ENCODE peak calls at places on chromosome 4, in five cellular contexts. One of them, this sample, is unnamed.

GRCh38 chr4:79257953-79258613 is 67.8 kb downstream of the NAA11 start:
- DNase-seq in fibroblast of mammary gland: no peak
- DNase-seq in GM23338: no peak
- DNase-seq in astrocyte of the spinal cord: no peak
- DNase-seq in upper lobe of right lung: no peak
- DNase-seq in this sample: no peak

GRCh38 chr4:3875466-3875865 is 109.3 kb downstream of the ADRA2C start:
- DNase-seq in fibroblast of mammary gland: no peak
- DNase-seq in GM23338: no peak
- DNase-seq in astrocyte of the spinal cord: no peak
- DNase-seq in upper lobe of right lung: no peak
- DNase-seq in this sample: no peak

GRCh38 chr4:27692098-27692679 is 831.5 kb downstream of the STIM2 start:
- DNase-seq in fibroblast of mammary gland: peak
- DNase-seq in GM23338: peak
- DNase-seq in astrocyte of the spinal cord: peak
- DNase-seq in upper lobe of right lung: no peak
- DNase-seq in this sample: peak

GRCh38 chr4:17335371-17335770 is 176.5 kb downstream of the QDPR start:
- DNase-seq in fibroblast of mammary gland: no peak
- DNase-seq in GM23338: no peak
- DNase-seq in astrocyte of the spinal cord: no peak
- DNase-seq in upper lobe of right lung: no peak
- DNase-seq in this sample: no peak

GRCh38 chr4:110424144-110424543 is 51.8 kb upstream of the ENPEP start:
- DNase-seq in fibroblast of mammary gland: no peak
- DNase-seq in GM23338: no peak
- DNase-seq in astrocyte of the spinal cord: no peak
- DNase-seq in upper lobe of right lung: no peak
- DNase-seq in this sample: no peak

GRCh38 chr4:81120055-81120454 is 89.5 kb downstream of the BMP3 start:
- DNase-seq in fibroblast of mammary gland: no peak
- DNase-seq in GM23338: no peak
- DNase-seq in astrocyte of the spinal cord: no peak
- DNase-seq in upper lobe of right lung: no peak
- DNase-seq in this sample: no peak

GRCh38 chr4:41994461-41994860 is 4.1 kb downstream of the SLC30A9 start:
- DNase-seq in fibroblast of mammary gland: no peak
- DNase-seq in GM23338: peak
- DNase-seq in astrocyte of the spinal cord: no peak
- DNase-seq in upper lobe of right lung: no peak
- DNase-seq in this sample: no peak

GRCh38 chr4:38601244-38601915 is 62.6 kb upstream of the KLF3 start:
- DNase-seq in fibroblast of mammary gland: peak
- DNase-seq in GM23338: no peak
- DNase-seq in astrocyte of the spinal cord: peak
- DNase-seq in upper lobe of right lung: no peak
- DNase-seq in this sample: no peak

GRCh38 chr4:173990879-173991231 is 292.6 kb downstream of the FBXO8 start:
- DNase-seq in fibroblast of mammary gland: no peak
- DNase-seq in GM23338: peak
- DNase-seq in astrocyte of the spinal cord: no peak
- DNase-seq in upper lobe of right lung: no peak
- DNase-seq in this sample: peak

GRCh38 chr4:84967292-84967651 is 782 bp upstream of the WDFY3 start:
- DNase-seq in fibroblast of mammary gland: peak
- DNase-seq in GM23338: no peak
- DNase-seq in astrocyte of the spinal cord: peak
- DNase-seq in upper lobe of right lung: no peak
- DNase-seq in this sample: no peak

GRCh38 chr4:15562623-15563022 is 92.5 kb downstream of the FBXL5 start:
- DNase-seq in fibroblast of mammary gland: no peak
- DNase-seq in GM23338: no peak
- DNase-seq in astrocyte of the spinal cord: no peak
- DNase-seq in upper lobe of right lung: no peak
- DNase-seq in this sample: no peak

GRCh38 chr4:76718021-76718420 is 179.9 kb downstream of the SOWAHB start:
- DNase-seq in fibroblast of mammary gland: no peak
- DNase-seq in GM23338: no peak
- DNase-seq in astrocyte of the spinal cord: no peak
- DNase-seq in upper lobe of right lung: no peak
- DNase-seq in this sample: no peak

GRCh38 chr4:59571805-59572430 is 1628.2 kb upstream of the ADGRL3 start:
- DNase-seq in fibroblast of mammary gland: no peak
- DNase-seq in GM23338: no peak
- DNase-seq in astrocyte of the spinal cord: no peak
- DNase-seq in upper lobe of right lung: no peak
- DNase-seq in this sample: no peak

GRCh38 chr4:166078956-166079355 is 205.9 kb downstream of the TLL1 start:
- DNase-seq in fibroblast of mammary gland: peak
- DNase-seq in GM23338: peak
- DNase-seq in astrocyte of the spinal cord: peak
- DNase-seq in upper lobe of right lung: no peak
- DNase-seq in this sample: peak

GRCh38 chr4:188246488-188246887 is 107.2 kb downstream of the TRIML1 start:
- DNase-seq in fibroblast of mammary gland: peak
- DNase-seq in GM23338: peak
- DNase-seq in astrocyte of the spinal cord: no peak
- DNase-seq in upper lobe of right lung: no peak
- DNase-seq in this sample: peak

GRCh38 chr4:174156239-174156826 is 127.1 kb downstream of the FBXO8 start:
- DNase-seq in fibroblast of mammary gland: peak
- DNase-seq in GM23338: peak
- DNase-seq in astrocyte of the spinal cord: peak
- DNase-seq in upper lobe of right lung: no peak
- DNase-seq in this sample: peak

GRCh38 chr4:119299221-119300071 is 22.5 kb downstream of the FABP2 start:
- DNase-seq in fibroblast of mammary gland: peak
- DNase-seq in GM23338: peak
- DNase-seq in astrocyte of the spinal cord: peak
- DNase-seq in upper lobe of right lung: no peak
- DNase-seq in this sample: no peak

GRCh38 chr4:174012135-174012923 is 271.1 kb downstream of the FBXO8 start:
- DNase-seq in fibroblast of mammary gland: no peak
- DNase-seq in GM23338: no peak
- DNase-seq in astrocyte of the spinal cord: no peak
- DNase-seq in upper lobe of right lung: no peak
- DNase-seq in this sample: no peak

GRCh38 chr4:108166441-108167315 is 2.1 kb downstream of the LEF1 start:
- DNase-seq in fibroblast of mammary gland: peak
- DNase-seq in GM23338: peak
- DNase-seq in astrocyte of the spinal cord: peak
- DNase-seq in upper lobe of right lung: no peak
- DNase-seq in this sample: peak

GRCh38 chr4:22030321-22030720 is 81.7 kb upstream of the KCNIP4 start:
- DNase-seq in fibroblast of mammary gland: no peak
- DNase-seq in GM23338: peak
- DNase-seq in astrocyte of the spinal cord: no peak
- DNase-seq in upper lobe of right lung: no peak
- DNase-seq in this sample: peak

GRCh38 chr4:6658635-6659075 is 18.2 kb downstream of the MRFAP1 start:
- DNase-seq in fibroblast of mammary gland: no peak
- DNase-seq in GM23338: peak
- DNase-seq in astrocyte of the spinal cord: no peak
- DNase-seq in upper lobe of right lung: peak
- DNase-seq in this sample: peak

GRCh38 chr4:30815685-30816084 is 95.5 kb downstream of the PCDH7 start:
- DNase-seq in fibroblast of mammary gland: no peak
- DNase-seq in GM23338: peak
- DNase-seq in astrocyte of the spinal cord: no peak
- DNase-seq in upper lobe of right lung: no peak
- DNase-seq in this sample: no peak

GRCh38 chr4:3204021-3204431 is 44.9 kb upstream of the MSANTD1 start:
- DNase-seq in fibroblast of mammary gland: peak
- DNase-seq in GM23338: no peak
- DNase-seq in astrocyte of the spinal cord: no peak
- DNase-seq in upper lobe of right lung: no peak
- DNase-seq in this sample: no peak

GRCh38 chr4:80631861-80632260 is 296.3 kb downstream of the CFAP299 start:
- DNase-seq in fibroblast of mammary gland: no peak
- DNase-seq in GM23338: no peak
- DNase-seq in astrocyte of the spinal cord: no peak
- DNase-seq in upper lobe of right lung: no peak
- DNase-seq in this sample: peak

GRCh38 chr4:60657802-60658201 is 542.3 kb upstream of the ADGRL3 start:
- DNase-seq in fibroblast of mammary gland: peak
- DNase-seq in GM23338: no peak
- DNase-seq in astrocyte of the spinal cord: peak
- DNase-seq in upper lobe of right lung: no peak
- DNase-seq in this sample: no peak

GRCh38 chr4:103400405-103400804 is 202.3 kb upstream of the CENPE start:
- DNase-seq in fibroblast of mammary gland: peak
- DNase-seq in GM23338: no peak
- DNase-seq in astrocyte of the spinal cord: peak
- DNase-seq in upper lobe of right lung: no peak
- DNase-seq in this sample: no peak

GRCh38 chr4:107792691-107793090 is 32.0 kb upstream of the SGMS2 start:
- DNase-seq in fibroblast of mammary gland: no peak
- DNase-seq in GM23338: no peak
- DNase-seq in astrocyte of the spinal cord: no peak
- DNase-seq in upper lobe of right lung: no peak
- DNase-seq in this sample: no peak

GRCh38 chr4:36320130-36320902 is 38.9 kb downstream of the DTHD1 start:
- DNase-seq in fibroblast of mammary gland: no peak
- DNase-seq in GM23338: no peak
- DNase-seq in astrocyte of the spinal cord: no peak
- DNase-seq in upper lobe of right lung: no peak
- DNase-seq in this sample: no peak

GRCh38 chr4:86043755-86044592 is 315.9 kb downstream of the MAPK10 start:
- DNase-seq in fibroblast of mammary gland: peak
- DNase-seq in GM23338: peak
- DNase-seq in astrocyte of the spinal cord: peak
- DNase-seq in upper lobe of right lung: no peak
- DNase-seq in this sample: peak

GRCh38 chr4:150950657-150951056 is 64.4 kb downstream of the LRBA start:
- DNase-seq in fibroblast of mammary gland: peak
- DNase-seq in GM23338: no peak
- DNase-seq in astrocyte of the spinal cord: no peak
- DNase-seq in upper lobe of right lung: no peak
- DNase-seq in this sample: no peak

GRCh38 chr4:185587444-185588161 is 52.3 kb upstream of the PDLIM3 start:
- DNase-seq in fibroblast of mammary gland: no peak
- DNase-seq in GM23338: peak
- DNase-seq in astrocyte of the spinal cord: no peak
- DNase-seq in upper lobe of right lung: no peak
- DNase-seq in this sample: peak

GRCh38 chr4:76809594-76810305 is 88.2 kb downstream of the SOWAHB start:
- DNase-seq in fibroblast of mammary gland: peak
- DNase-seq in GM23338: no peak
- DNase-seq in astrocyte of the spinal cord: no peak
- DNase-seq in upper lobe of right lung: no peak
- DNase-seq in this sample: no peak

GRCh38 chr4:75432683-75433082 is 81.5 kb downstream of the RCHY1 start:
- DNase-seq in fibroblast of mammary gland: peak
- DNase-seq in GM23338: peak
- DNase-seq in astrocyte of the spinal cord: no peak
- DNase-seq in upper lobe of right lung: no peak
- DNase-seq in this sample: peak

GRCh38 chr4:162499478-162499877 is 335.7 kb upstream of the FSTL5 start:
- DNase-seq in fibroblast of mammary gland: no peak
- DNase-seq in GM23338: peak
- DNase-seq in astrocyte of the spinal cord: no peak
- DNase-seq in upper lobe of right lung: no peak
- DNase-seq in this sample: no peak

GRCh38 chr4:185548587-185548986 is 13.3 kb upstream of the PDLIM3 start:
- DNase-seq in fibroblast of mammary gland: no peak
- DNase-seq in GM23338: no peak
- DNase-seq in astrocyte of the spinal cord: no peak
- DNase-seq in upper lobe of right lung: no peak
- DNase-seq in this sample: no peak

GRCh38 chr4:122503214-122503613 is 46.7 kb upstream of the IL2 start:
- DNase-seq in fibroblast of mammary gland: no peak
- DNase-seq in GM23338: no peak
- DNase-seq in astrocyte of the spinal cord: no peak
- DNase-seq in upper lobe of right lung: no peak
- DNase-seq in this sample: no peak

DNA sequence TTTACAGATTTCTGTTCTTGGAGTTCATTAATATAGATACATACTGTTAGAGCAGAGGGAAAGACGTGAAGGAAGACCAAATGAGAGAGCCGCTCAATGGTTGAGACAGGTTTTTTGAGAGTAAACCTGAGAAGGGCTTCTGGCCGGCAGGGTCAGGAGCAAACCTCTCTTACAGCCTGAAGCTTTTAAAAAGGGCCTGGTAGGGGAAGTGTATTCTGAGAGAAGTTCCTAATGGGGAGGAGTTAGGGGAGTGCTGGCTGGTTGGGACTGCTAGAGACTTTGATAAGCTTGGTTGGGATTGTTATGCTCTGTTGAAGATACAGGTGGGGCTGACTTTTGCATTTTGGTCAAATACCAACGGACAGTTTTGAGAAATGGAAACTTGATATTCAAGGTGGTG is 186.8 kb upstream of the PABPC4L start:
- DNase-seq in fibroblast of mammary gland: no peak
- DNase-seq in GM23338: peak
- DNase-seq in astrocyte of the spinal cord: no peak
- DNase-seq in upper lobe of right lung: no peak
- DNase-seq in this sample: peak
- TF ChIP-seq CTCF in fibroblast of mammary gland: no peak
- TF ChIP-seq CTCF in GM23338: no peak
- TF ChIP-seq CTCF in astrocyte of the spinal cord: no peak
- TF ChIP-seq CTCF in upper lobe of right lung: no peak
- TF ChIP-seq CTCF in this sample: no peak

GRCh38 chr4:153344131-153345010 is at the start of gene MND1:
- DNase-seq in fibroblast of mammary gland: peak
- DNase-seq in GM23338: peak
- DNase-seq in astrocyte of the spinal cord: peak
- DNase-seq in upper lobe of right lung: peak
- DNase-seq in this sample: peak
- TF ChIP-seq CTCF in fibroblast of mammary gland: no peak
- TF ChIP-seq CTCF in GM23338: peak
- TF ChIP-seq CTCF in astrocyte of the spinal cord: peak
- TF ChIP-seq CTCF in upper lobe of right lung: peak
- TF ChIP-seq CTCF in this sample: peak

GRCh38 chr4:8192748-8193738 is 6.0 kb upstream of the SH3TC1 start:
- DNase-seq in fibroblast of mammary gland: peak
- DNase-seq in GM23338: no peak
- DNase-seq in astrocyte of the spinal cord: peak
- DNase-seq in upper lobe of right lung: no peak
- DNase-seq in this sample: no peak
- TF ChIP-seq CTCF in fibroblast of mammary gland: peak
- TF ChIP-seq CTCF in GM23338: peak
- TF ChIP-seq CTCF in astrocyte of the spinal cord: peak
- TF ChIP-seq CTCF in upper lobe of right lung: peak
- TF ChIP-seq CTCF in this sample: peak

GRCh38 chr4:1208970-1209704 is 36.8 kb upstream of the SPON2 start:
- DNase-seq in fibroblast of mammary gland: peak
- DNase-seq in GM23338: peak
- DNase-seq in astrocyte of the spinal cord: no peak
- DNase-seq in upper lobe of right lung: peak
- DNase-seq in this sample: no peak
- TF ChIP-seq CTCF in fibroblast of mammary gland: no peak
- TF ChIP-seq CTCF in GM23338: no peak
- TF ChIP-seq CTCF in astrocyte of the spinal cord: no peak
- TF ChIP-seq CTCF in upper lobe of right lung: no peak
- TF ChIP-seq CTCF in this sample: no peak